ENCODE peak calls at places on chromosomes 2 and 18, in four cellular contexts. Q is ovary; K is CD4-positive, alpha-beta T cell; V is effector memory CD8-positive, alpha-beta T cell. G is an unnamed sample.

GRCh38 chr2:1489486-1489885 is 76.2 kb downstream of the TPO start:
- DNase-seq in Q (no peak), K (no peak), V (no peak), G (no peak)

GRCh38 chr2:18413794-18414396 is 146.6 kb downstream of the RDH14 start:
- DNase-seq in Q (peak; percentile 15), K (no peak), V (no peak), G (peak; percentile 26)

GRCh38 chr2:239607795-239608171 is 207.0 kb upstream of the HDAC4 start:
- DNase-seq in Q (no peak), K (no peak), V (no peak), G (no peak)

GRCh38 chr2:193371200-193371599 is 1176.5 kb upstream of the TMEFF2 start:
- DNase-seq in Q (no peak), K (no peak), V (no peak), G (no peak)

GRCh38 chr2:58448065-58448507 is 207.0 kb upstream of the FANCL start:
- DNase-seq in Q (peak; percentile 32), K (no peak), V (no peak), G (peak; percentile 20)

GRCh38 chr2:38146302-38146916 is 70.5 kb upstream of the CYP1B1 start:
- DNase-seq in Q (peak; percentile 70), K (no peak), V (no peak), G (no peak)

GRCh38 chr2:73028841-73029240 is 42.7 kb downstream of the SFXN5 start:
- DNase-seq in Q (no peak), K (no peak), V (no peak), G (no peak)

GRCh38 chr2:24021122-24021998 is 11.5 kb downstream of the MFSD2B start:
- DNase-seq in Q (no peak), K (no peak), V (no peak), G (peak; percentile 61)

GRCh38 chr2:195392446-195393336 is 264.3 kb upstream of the SLC39A10 start:
- DNase-seq in Q (no peak), K (no peak), V (no peak), G (no peak)

GRCh38 chr18:3177902-3178687 is 41.7 kb downstream of the MYOM1 start:
- DNase-seq in Q (no peak), K (no peak), V (no peak), G (no peak)

GRCh38 chr2:6337123-6337830 is 528.4 kb downstream of the CMPK2 start:
- DNase-seq in Q (no peak), K (no peak), V (no peak), G (no peak)

GRCh38 chr2:2324565-2325101 is 6.4 kb downstream of the MYT1L start:
- DNase-seq in Q (no peak), K (no peak), V (no peak), G (no peak)

GRCh38 chr2:174332607-174333001 is 2.1 kb upstream of the SP9 start:
- DNase-seq in Q (no peak), K (no peak), V (no peak), G (no peak)

GRCh38 chr2:146986161-146986560 is 858.7 kb upstream of the ACVR2A start:
- DNase-seq in Q (no peak), K (no peak), V (no peak), G (no peak)

GRCh38 chr2:98020516-98020915 is 24.8 kb upstream of the TMEM131 start:
- DNase-seq in Q (no peak), K (no peak), V (no peak), G (no peak)

GRCh38 chr18:76432274-76432755 is 62.7 kb downstream of the ZNF516 start:
- DNase-seq in Q (no peak), K (no peak), V (no peak), G (no peak)

GRCh38 chr2:50952596-50952995 is 79.3 kb downstream of the NRXN1 start:
- DNase-seq in Q (no peak), K (no peak), V (no peak), G (no peak)

GRCh38 chr18:28588884-28589549 is 412.1 kb upstream of the CDH2 start:
- DNase-seq in Q (no peak), K (no peak), V (no peak), G (no peak)

GRCh38 chr2:17460401-17461086 is 57.7 kb downstream of the RAD51AP2 start:
- DNase-seq in Q (no peak), K (no peak), V (no peak), G (no peak)

GRCh38 chr18:10420561-10421352 is 33.7 kb upstream of the APCDD1 start:
- DNase-seq in Q (no peak), K (no peak), V (no peak), G (no peak)

GRCh38 chr2:216107760-216108159 is 1.4 kb upstream of the XRCC5 start:
- DNase-seq in Q (no peak), K (no peak), V (no peak), G (no peak)